ENCODE peak calls at places on chromosomes 16 and 17, in five cellular contexts. K, W, V, Y and T are unnamed samples.

GRCh38 chr16:528111-529011 is 849 bp downstream of the CAPN15 start:
- DNase-seq in Y (peak; percentile 39), W (peak; percentile 46), V (no peak), K (no peak), T (peak; percentile 35)

GRCh38 chr16:85168732-85169256 is 56.5 kb upstream of the CIBAR2 start:
- DNase-seq in V (no peak), K (peak; percentile 80), Y (peak; percentile 31), W (no peak), T (no peak)

GRCh38 chr17:50903604-50904521 is 37.7 kb upstream of the TOB1 start:
- DNase-seq in K (no peak), Y (peak; percentile 80), W (peak; percentile 54), V (no peak), T (peak; percentile 95)

GRCh38 chr17:76840884-76841775 is 27.1 kb upstream of the MGAT5B start:
- DNase-seq in W (no peak), K (no peak), Y (peak; percentile 25), V (no peak), T (peak; percentile 33)

GRCh38 chr17:15742921-15743320 is 10.8 kb downstream of the TBC1D26 start:
- DNase-seq in K (no peak), Y (no peak), W (no peak), V (no peak), T (no peak)

GRCh38 chr16:19980866-19981265 is 92.8 kb downstream of the GPR139 start:
- DNase-seq in W (peak; percentile 38), Y (peak; percentile 15), K (no peak), V (no peak), T (peak; percentile 39)

GRCh38 chr16:89270666-89271345 is 53.3 kb downstream of the ZNF778 start:
- DNase-seq in K (peak; percentile 32), Y (no peak), V (no peak), W (no peak), T (no peak)

GRCh38 chr17:78411241-78411855 is 32.9 kb downstream of the PGS1 start:
- DNase-seq in K (peak; percentile 39), V (no peak), Y (no peak), W (no peak), T (no peak)

GRCh38 chr17:13425390-13425789 is 176.3 kb downstream of the HS3ST3A1 start:
- DNase-seq in V (no peak), K (no peak), W (no peak), Y (no peak), T (no peak)

GRCh38 chr17:62627904-62628603 is 584 bp downstream of the MRC2 start:
- DNase-seq in V (no peak), W (peak; percentile 17), K (no peak), Y (peak; percentile 30), T (no peak)

GRCh38 chr17:50264263-50265113 is 9.8 kb upstream of the TMEM92 start:
- DNase-seq in K (no peak), V (no peak), W (no peak), Y (no peak), T (no peak)

GRCh38 chr17:15121426-15121825 is 143.7 kb downstream of the PMP22 start:
- DNase-seq in Y (no peak), V (no peak), K (no peak), W (no peak), T (no peak)

GRCh38 chr16:2514333-2515179 is 804 bp downstream of the ATP6V0C start:
- DNase-seq in K (no peak), V (no peak), Y (no peak), W (peak; percentile 42), T (no peak)

GRCh38 chr17:78680436-78680835 is 101.6 kb downstream of the CYTH1 start:
- DNase-seq in V (no peak), Y (peak; percentile 70), K (no peak), W (no peak), T (no peak)

GRCh38 chr17:50663812-50664374 is 29.2 kb downstream of the ABCC3 start:
- DNase-seq in W (no peak), Y (no peak), V (no peak), K (peak; percentile 48), T (no peak)

GRCh38 chr17:32998893-32999240 is 7.2 kb downstream of the SPACA3 start:
- DNase-seq in Y (peak; percentile 52), V (no peak), W (no peak), K (no peak), T (no peak)

GRCh38 chr17:7218774-7219173 is 862 bp downstream of the DLG4 start:
- DNase-seq in V (no peak), Y (no peak), K (no peak), W (no peak), T (peak; percentile 14)

GRCh38 chr17:41505836-41506767 is 690 bp upstream of the KRT13 start:
- DNase-seq in V (no peak), Y (no peak), W (no peak), K (no peak), T (peak; percentile 29)

GRCh38 chr16:57807252-57807967 is 5.1 kb upstream of the KIFC3 start:
- DNase-seq in W (no peak), V (no peak), K (no peak), Y (peak; percentile 58), T (no peak)

GRCh38 chr17:69567130-69567529 is 152.6 kb downstream of the MAP2K6 start:
- DNase-seq in K (no peak), V (no peak), Y (peak; percentile 28), W (no peak), T (no peak)

GRCh38 chr17:41822216-41823140 is 9.7 kb downstream of the FKBP10 start:
- DNase-seq in K (no peak), V (no peak), W (no peak), Y (no peak), T (no peak)

GRCh38 chr16:84396537-84397008 is 28.2 kb downstream of the ATP2C2 start:
- DNase-seq in V (no peak), Y (peak; percentile 61), W (no peak), K (no peak), T (no peak)